ENCODE peak calls at places on chromosome 9, in six cellular contexts. Y, U, C, W, B and F are unnamed samples.

GRCh38 chr9:109315889-109316640 is 4.8 kb downstream of the EPB41L4B start:
- DNase-seq in Y (no peak), U (no peak), C (peak), W (no peak), B (peak), F (no peak)

GRCh38 chr9:136007906-136008692 is 46.9 kb upstream of the UBAC1 start:
- DNase-seq in Y (no peak), U (no peak), C (peak), W (peak), B (no peak), F (no peak)

GRCh38 chr9:93532121-93532520 is 44.3 kb upstream of the PHF2 start:
- DNase-seq in Y (no peak), U (no peak), C (no peak), W (no peak), B (no peak), F (no peak)

GRCh38 chr9:105307731-105308130 is 63.3 kb downstream of the SLC44A1 start:
- DNase-seq in Y (no peak), U (no peak), C (no peak), W (no peak), B (no peak), F (no peak)

GRCh38 chr9:134676886-134677285 is 35.3 kb downstream of the COL5A1 start:
- DNase-seq in Y (no peak), U (no peak), C (no peak), W (no peak), B (no peak), F (no peak)

GRCh38 chr9:33799928-33800689 is 4.7 kb downstream of the PRSS3 start:
- DNase-seq in Y (no peak), U (no peak), C (no peak), W (no peak), B (no peak), F (no peak)

GRCh38 chr9:109793196-109793595 is 13.2 kb downstream of the PALM2AKAP2 start:
- DNase-seq in Y (peak), U (no peak), C (peak), W (no peak), B (no peak), F (no peak)

GRCh38 chr9:1231998-1232919 is 182.1 kb downstream of the DMRT2 start:
- DNase-seq in Y (no peak), U (no peak), C (peak), W (peak), B (no peak), F (no peak)

GRCh38 chr9:115114541-115114940 is 3.4 kb downstream of the TNC start:
- DNase-seq in Y (no peak), U (no peak), C (no peak), W (no peak), B (no peak), F (no peak)

GRCh38 chr9:91516781-91517180 is 93.1 kb upstream of the NFIL3 start:
- DNase-seq in Y (no peak), U (no peak), C (no peak), W (no peak), B (no peak), F (no peak)